ENCODE peak calls at places on chromosomes 6 and 20, in four cellular contexts. One of them, this sample, is unnamed.

GRCh38 chr6:160207618-160208017 is 51.0 kb downstream of the SLC22A2 start:
- DNase-seq in Peyer's patch: no peak
- DNase-seq in mesothelial cell of epicardium: no peak
- DNase-seq in CD8-positive, alpha-beta T cell: no peak
- DNase-seq in this sample: no peak

GRCh38 chr20:37505263-37506165 is 15.5 kb upstream of the NNAT start:
- DNase-seq in CD8-positive, alpha-beta T cell: no peak
- DNase-seq in mesothelial cell of epicardium: no peak
- DNase-seq in Peyer's patch: no peak
- DNase-seq in this sample: no peak

GRCh38 chr20:47304287-47304686 is 52.2 kb downstream of the ZMYND8 start:
- DNase-seq in CD8-positive, alpha-beta T cell: no peak
- DNase-seq in Peyer's patch: no peak
- DNase-seq in mesothelial cell of epicardium: no peak
- DNase-seq in this sample: no peak

GRCh38 chr20:16498526-16499140 is 74.6 kb downstream of the KIF16B start:
- DNase-seq in CD8-positive, alpha-beta T cell: no peak
- DNase-seq in mesothelial cell of epicardium: no peak
- DNase-seq in Peyer's patch: no peak
- DNase-seq in this sample: no peak

GRCh38 chr6:167795874-167796667 is 30.6 kb upstream of the AFDN start:
- DNase-seq in Peyer's patch: peak
- DNase-seq in mesothelial cell of epicardium: no peak
- DNase-seq in CD8-positive, alpha-beta T cell: no peak
- DNase-seq in this sample: no peak

GRCh38 chr6:28765978-28766351 is 157.8 kb downstream of the TRIM27 start:
- DNase-seq in CD8-positive, alpha-beta T cell: no peak
- DNase-seq in mesothelial cell of epicardium: no peak
- DNase-seq in Peyer's patch: no peak
- DNase-seq in this sample: no peak

GRCh38 chr6:76852776-76853175 is 610.5 kb downstream of the HTR1B start:
- DNase-seq in mesothelial cell of epicardium: no peak
- DNase-seq in Peyer's patch: no peak
- DNase-seq in CD8-positive, alpha-beta T cell: no peak
- DNase-seq in this sample: no peak

GRCh38 chr6:106159531-106159940 is 73.4 kb downstream of the PRDM1 start:
- DNase-seq in Peyer's patch: no peak
- DNase-seq in CD8-positive, alpha-beta T cell: no peak
- DNase-seq in mesothelial cell of epicardium: no peak
- DNase-seq in this sample: no peak

GRCh38 chr6:56223995-56224394 is 23.4 kb downstream of the COL21A1 start:
- DNase-seq in mesothelial cell of epicardium: no peak
- DNase-seq in Peyer's patch: no peak
- DNase-seq in CD8-positive, alpha-beta T cell: no peak
- DNase-seq in this sample: no peak

GRCh38 chr20:63735859-63736718 is at the start of gene LIME1:
- DNase-seq in CD8-positive, alpha-beta T cell: peak
- DNase-seq in mesothelial cell of epicardium: no peak
- DNase-seq in Peyer's patch: peak
- DNase-seq in this sample: no peak

GRCh38 chr20:6993016-6993415 is 225.5 kb downstream of the BMP2 start:
- DNase-seq in Peyer's patch: no peak
- DNase-seq in CD8-positive, alpha-beta T cell: no peak
- DNase-seq in mesothelial cell of epicardium: no peak
- DNase-seq in this sample: no peak

GRCh38 chr6:113427617-113428016 is 429.5 kb upstream of the MARCKS start:
- DNase-seq in CD8-positive, alpha-beta T cell: no peak
- DNase-seq in mesothelial cell of epicardium: no peak
- DNase-seq in Peyer's patch: no peak
- DNase-seq in this sample: no peak

GRCh38 chr20:44326391-44327159 is 10.3 kb upstream of the R3HDML start:
- DNase-seq in Peyer's patch: no peak
- DNase-seq in mesothelial cell of epicardium: no peak
- DNase-seq in CD8-positive, alpha-beta T cell: no peak
- DNase-seq in this sample: no peak

GRCh38 chr20:53004267-53004813 is 32.2 kb downstream of the TSHZ2 start:
- DNase-seq in mesothelial cell of epicardium: no peak
- DNase-seq in CD8-positive, alpha-beta T cell: no peak
- DNase-seq in Peyer's patch: no peak
- DNase-seq in this sample: no peak

GRCh38 chr20:56391596-56392281 is at the start of gene AURKA:
- DNase-seq in Peyer's patch: no peak
- DNase-seq in mesothelial cell of epicardium: no peak
- DNase-seq in CD8-positive, alpha-beta T cell: no peak
- DNase-seq in this sample: no peak

GRCh38 chr20:51695574-51696303 is 72.5 kb downstream of the ATP9A start:
- DNase-seq in mesothelial cell of epicardium: no peak
- DNase-seq in CD8-positive, alpha-beta T cell: no peak
- DNase-seq in Peyer's patch: no peak
- DNase-seq in this sample: no peak

GRCh38 chr6:125188037-125188436 is 34.5 kb downstream of the TPD52L1 start:
- DNase-seq in mesothelial cell of epicardium: no peak
- DNase-seq in CD8-positive, alpha-beta T cell: no peak
- DNase-seq in Peyer's patch: no peak
- DNase-seq in this sample: no peak

GRCh38 chr6:149843051-149843633 is 21.0 kb downstream of the LRP11 start:
- DNase-seq in CD8-positive, alpha-beta T cell: no peak
- DNase-seq in Peyer's patch: no peak
- DNase-seq in mesothelial cell of epicardium: no peak
- DNase-seq in this sample: no peak

GRCh38 chr6:149844480-149844879 is 19.7 kb downstream of the LRP11 start:
- DNase-seq in CD8-positive, alpha-beta T cell: no peak
- DNase-seq in Peyer's patch: no peak
- DNase-seq in mesothelial cell of epicardium: no peak
- DNase-seq in this sample: no peak

GRCh38 chr6:149845549-149845948 is 18.6 kb downstream of the LRP11 start:
- DNase-seq in mesothelial cell of epicardium: no peak
- DNase-seq in CD8-positive, alpha-beta T cell: no peak
- DNase-seq in Peyer's patch: no peak
- DNase-seq in this sample: no peak

GRCh38 chr6:149842331-149842730 is 21.8 kb downstream of the LRP11 start:
- DNase-seq in Peyer's patch: no peak
- DNase-seq in mesothelial cell of epicardium: no peak
- DNase-seq in CD8-positive, alpha-beta T cell: no peak
- DNase-seq in this sample: no peak

GRCh38 chr6:149840345-149841075 is 23.6 kb downstream of the LRP11 start:
- DNase-seq in CD8-positive, alpha-beta T cell: no peak
- DNase-seq in Peyer's patch: peak
- DNase-seq in mesothelial cell of epicardium: no peak
- DNase-seq in this sample: no peak
- TF ChIP-seq CTCF in CD8-positive, alpha-beta T cell: peak
- TF ChIP-seq CTCF in Peyer's patch: no peak
- TF ChIP-seq CTCF in mesothelial cell of epicardium: no peak
- TF ChIP-seq CTCF in this sample: no peak

DNA sequence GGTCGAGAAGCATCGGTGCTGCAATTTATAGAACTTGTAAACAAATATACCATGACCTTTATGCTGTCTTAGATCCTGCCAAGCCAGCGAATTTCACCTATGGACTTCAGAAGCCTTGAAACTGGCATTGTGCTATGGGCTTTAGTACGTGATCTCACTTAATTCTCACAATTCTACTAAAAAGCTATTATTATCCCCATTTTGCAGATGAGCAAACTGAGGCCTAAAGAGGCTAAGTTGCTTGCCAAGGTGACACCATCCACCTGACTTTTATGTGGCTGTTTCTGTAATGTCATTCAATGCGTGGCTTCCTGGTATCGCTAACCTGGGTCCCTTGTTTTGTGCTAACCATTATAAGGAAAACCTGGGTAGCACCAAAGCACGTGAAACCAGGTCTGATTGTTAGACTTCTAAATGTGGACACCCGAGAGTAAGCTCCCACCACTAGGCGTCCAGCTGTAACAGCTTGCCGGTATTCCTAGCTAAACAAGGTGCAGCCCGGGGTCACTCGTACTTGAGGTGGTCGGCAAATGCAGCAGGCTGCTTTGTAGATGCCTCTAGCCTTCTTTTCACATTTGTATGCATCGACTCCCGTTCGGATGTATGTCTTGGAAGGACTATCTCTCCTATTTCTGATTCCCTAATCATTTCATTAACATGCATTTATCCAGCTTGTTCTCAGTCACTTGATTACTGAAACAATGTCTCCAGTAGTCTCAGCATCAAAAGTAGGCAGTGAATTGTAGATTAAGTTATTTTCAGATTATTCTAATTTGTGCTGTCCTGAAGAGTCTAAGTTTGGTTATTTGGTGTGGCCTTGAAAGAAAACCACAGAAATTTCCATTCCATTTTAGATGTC is 1.1 kb downstream of the SYNJ2 start:
- DNase-seq in mesothelial cell of epicardium: no peak
- DNase-seq in CD8-positive, alpha-beta T cell: no peak
- DNase-seq in Peyer's patch: peak
- DNase-seq in this sample: no peak
- TF ChIP-seq CTCF in mesothelial cell of epicardium: no peak
- TF ChIP-seq CTCF in CD8-positive, alpha-beta T cell: no peak
- TF ChIP-seq CTCF in Peyer's patch: no peak
- TF ChIP-seq CTCF in this sample: no peak

DNA sequence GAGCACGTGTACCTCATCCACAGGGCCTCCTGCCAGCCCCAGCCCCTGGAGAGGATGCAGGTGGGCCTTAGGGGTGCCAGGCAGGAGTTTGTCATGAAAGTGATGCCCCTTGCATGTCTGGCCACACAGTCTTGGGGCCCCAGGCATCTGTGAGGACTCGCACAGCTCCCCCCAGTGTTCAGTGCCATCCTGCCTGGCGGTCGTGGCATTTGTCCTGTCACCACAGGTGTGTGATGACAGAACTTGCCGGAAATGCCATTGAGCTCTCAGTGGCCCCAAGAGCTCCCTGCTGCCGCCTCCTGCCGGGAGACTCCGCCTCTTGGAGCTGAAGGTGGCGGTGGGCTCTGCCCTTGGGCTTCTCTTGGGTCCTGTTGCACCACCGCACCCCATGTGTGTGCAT is 30.6 kb upstream of the ADRM1 start:
- DNase-seq in mesothelial cell of epicardium: no peak
- DNase-seq in CD8-positive, alpha-beta T cell: no peak
- DNase-seq in Peyer's patch: no peak
- DNase-seq in this sample: no peak
- TF ChIP-seq CTCF in mesothelial cell of epicardium: no peak
- TF ChIP-seq CTCF in CD8-positive, alpha-beta T cell: no peak
- TF ChIP-seq CTCF in Peyer's patch: no peak
- TF ChIP-seq CTCF in this sample: no peak

GRCh38 chr6:3228791-3229565 is 1.5 kb upstream of the TUBB2B start:
- DNase-seq in mesothelial cell of epicardium: no peak
- DNase-seq in CD8-positive, alpha-beta T cell: peak
- DNase-seq in Peyer's patch: peak
- DNase-seq in this sample: no peak

GRCh38 chr6:3228046-3228671 is 706 bp upstream of the TUBB2B start:
- DNase-seq in CD8-positive, alpha-beta T cell: peak
- DNase-seq in mesothelial cell of epicardium: no peak
- DNase-seq in Peyer's patch: no peak
- DNase-seq in this sample: no peak

GRCh38 chr6:3230275-3231212 is 3.1 kb upstream of the TUBB2B start:
- DNase-seq in CD8-positive, alpha-beta T cell: no peak
- DNase-seq in mesothelial cell of epicardium: no peak
- DNase-seq in Peyer's patch: no peak
- DNase-seq in this sample: no peak

GRCh38 chr6:3231213-3232016 is 4.0 kb upstream of the TUBB2B start:
- DNase-seq in mesothelial cell of epicardium: peak
- DNase-seq in Peyer's patch: peak
- DNase-seq in CD8-positive, alpha-beta T cell: no peak
- DNase-seq in this sample: peak

GRCh38 chr6:3229566-3230274 is 2.3 kb upstream of the TUBB2B start:
- DNase-seq in mesothelial cell of epicardium: no peak
- DNase-seq in CD8-positive, alpha-beta T cell: no peak
- DNase-seq in Peyer's patch: peak
- DNase-seq in this sample: no peak
- TF ChIP-seq CTCF in mesothelial cell of epicardium: no peak
- TF ChIP-seq CTCF in CD8-positive, alpha-beta T cell: no peak
- TF ChIP-seq CTCF in Peyer's patch: no peak
- TF ChIP-seq CTCF in this sample: no peak

This sample was measured in omental fat pad.